ENCODE peak calls at places on chromosomes 11 and 22, in six cellular contexts. D is T1000, V is dorsolateral prefrontal cortex, Y is naive B cell, A is GOT3, R is memory B cell. Z is an unnamed sample.
A peak's percentile ranks its signal among the peaks of the same experiment; 100 is the strongest.

GRCh38 chr11:79434263-79434662 is 6.6 kb downstream of the TENM4 start:
- DNase-seq in D (no peak), V (no peak), Y (no peak), A (no peak), R (no peak), Z (no peak)

GRCh38 chr11:116037851-116038250 is 533.6 kb upstream of the CADM1 start:
- DNase-seq in D (no peak), V (no peak), Y (no peak), A (no peak), R (no peak), Z (no peak)

GRCh38 chr11:86068138-86068861 is 584 bp downstream of the PICALM start:
- DNase-seq in D (no peak), V (peak; percentile 26), Y (peak; percentile 59), A (no peak), R (peak; percentile 47), Z (no peak)

GRCh38 chr11:1744879-1745700 is 5.3 kb downstream of the IFITM10 start:
- DNase-seq in D (no peak), V (peak; percentile 90), Y (no peak), A (no peak), R (no peak), Z (no peak)

GRCh38 chr11:41984023-41984422 is 524.6 kb upstream of the LRRC4C start:
- DNase-seq in D (no peak), V (no peak), Y (no peak), A (no peak), R (no peak), Z (no peak)

GRCh38 chr11:12052676-12053605 is 44.5 kb upstream of the DKK3 start:
- DNase-seq in D (no peak), V (no peak), Y (no peak), A (no peak), R (no peak), Z (no peak)

GRCh38 chr11:441418-442274 is at the start of gene ANO9:
- DNase-seq in D (no peak), V (no peak), Y (peak; percentile 39), A (no peak), R (peak; percentile 54), Z (no peak)

GRCh38 chr22:43234299-43234988 is 47.5 kb upstream of the TTLL12 start:
- DNase-seq in D (no peak), V (no peak), Y (no peak), A (no peak), R (no peak), Z (no peak)

GRCh38 chr11:78549624-78550409 is 24.8 kb downstream of the NARS2 start:
- DNase-seq in D (no peak), V (no peak), Y (no peak), A (no peak), R (no peak), Z (no peak)

GRCh38 chr11:43574949-43575915 is 105.3 kb upstream of the HSD17B12 start:
- DNase-seq in D (no peak), V (peak; percentile 73), Y (no peak), A (no peak), R (no peak), Z (no peak)